ENCODE peak calls at places on chromosomes 4 and X, in nine cellular contexts. T is astrocyte, F is hepatocyte, L is suprapubic skin, R is fibroblast of pulmonary artery, U is dorsolateral prefrontal cortex, B is body of pancreas, Q is A549, Y is neural progenitor cell. C is an unnamed sample.
A peak's percentile ranks its signal among the peaks of the same experiment; 100 is the strongest.

GRCh38 chr4:57426779-57427395 is 316.7 kb upstream of the IGFBP7 start:
- DNase-seq in T (peak; percentile 68), F (peak; percentile 90), L (no peak), R (peak; percentile 81), U (peak; percentile 75), B (peak; percentile 64), Q (peak; percentile 35), Y (peak; percentile 89), C (no peak)

GRCh38 chrX:34288782-34289181 is 156.7 kb upstream of the FAM47A start:
- DNase-seq in T (no peak), F (no peak), L (no peak), R (peak; percentile 8), U (no peak), B (no peak), Q (no peak), Y (no peak), C (no peak)

GRCh38 chr4:14916554-14917304 is 85.6 kb upstream of the CPEB2 start:
- DNase-seq in T (peak; percentile 83), F (peak; percentile 61), L (no peak), R (peak; percentile 80), U (peak; percentile 4), B (no peak), Q (peak; percentile 51), Y (no peak), C (no peak)

GRCh38 chr4:9969526-9970398 is 51.5 kb downstream of the SLC2A9 start:
- DNase-seq in T (no peak), F (no peak), L (no peak), R (no peak), U (no peak), B (no peak), Q (no peak), Y (no peak), C (no peak)

GRCh38 chr4:6703786-6704185 is 5.9 kb downstream of the MRFAP1L1 start:
- DNase-seq in T (no peak), F (no peak), L (no peak), R (no peak), U (no peak), B (no peak), Q (no peak), Y (no peak), C (no peak)

GRCh38 chrX:19545651-19546050 is 30.3 kb upstream of the MAP3K15 start:
- DNase-seq in T (no peak), F (no peak), L (no peak), R (no peak), U (no peak), B (no peak), Q (no peak), Y (no peak), C (no peak)

GRCh38 chrX:19017271-19017670 is 33.4 kb upstream of the PHKA2 start:
- DNase-seq in T (no peak), F (peak; percentile 28), L (no peak), R (peak; percentile 18), U (no peak), B (no peak), Q (peak; percentile 55), Y (peak; percentile 66), C (no peak)

GRCh38 chrX:134604701-134605271 is 53.5 kb downstream of the PLAC1 start:
- DNase-seq in T (no peak), F (peak; percentile 27), L (no peak), R (peak; percentile 69), U (no peak), B (peak; percentile 43), Q (peak; percentile 14), Y (no peak), C (no peak)

DNA sequence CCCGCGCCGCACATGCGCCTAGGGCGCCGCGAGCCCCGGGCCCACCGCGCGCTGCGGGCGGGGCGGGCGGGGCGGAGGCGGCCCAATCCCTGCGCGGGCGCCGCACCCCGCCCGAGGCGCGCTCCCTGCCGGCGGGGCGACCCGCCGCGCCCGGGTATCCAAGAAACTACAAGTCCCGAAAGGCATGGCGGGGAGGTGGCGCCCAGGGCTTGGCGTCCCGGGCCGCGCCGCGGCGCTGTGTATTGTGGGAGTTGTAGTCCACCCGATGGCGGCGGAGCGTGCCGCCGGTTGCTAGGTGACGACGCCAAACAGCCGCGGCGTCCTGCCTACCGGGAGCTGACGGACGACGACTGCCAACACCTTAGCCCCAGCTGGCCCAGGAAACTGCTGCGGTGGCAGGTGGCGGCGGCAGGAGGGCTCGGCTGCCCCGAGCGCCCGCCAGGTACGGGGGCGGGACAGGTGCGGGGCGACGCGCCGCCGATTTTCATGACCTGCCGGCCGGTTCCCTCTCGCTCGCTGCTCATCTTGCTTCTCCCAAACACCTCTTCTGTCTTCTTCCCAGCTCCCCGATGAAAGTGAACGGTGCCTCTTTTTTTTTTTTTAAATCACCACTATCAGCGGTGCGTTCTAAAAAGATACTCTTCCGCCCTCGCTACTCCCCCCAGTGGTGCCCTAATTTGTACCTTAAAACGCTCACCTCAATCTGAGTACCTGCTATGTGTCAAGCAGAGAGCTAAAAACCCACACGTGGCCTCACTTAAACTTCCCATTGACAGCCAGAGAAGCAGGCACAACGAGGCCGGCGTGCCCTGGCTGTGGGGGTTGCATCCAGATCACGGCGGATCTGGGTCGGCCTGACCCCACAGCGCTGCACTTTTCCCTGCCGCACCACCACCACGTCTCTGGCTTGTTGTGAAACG is at the start of gene CFAP99:
- DNase-seq in T (peak; percentile 72), F (peak; percentile 98), L (peak; percentile 98), R (peak; percentile 95), U (peak; percentile 96), B (peak; percentile 99), Q (peak; percentile 77), Y (peak; percentile 99), C (peak; percentile 98)
- TF ChIP-seq CTCF in T (no peak), F (peak; percentile 16), L (no peak), R (peak; percentile 6), U (peak; percentile 32), B (peak; percentile 15), Q (no peak), Y (no peak), C (peak; percentile 47)

GRCh38 chr4:147025042-147025441 is 79.4 kb upstream of the TTC29 start:
- DNase-seq in T (no peak), F (no peak), L (no peak), R (peak; percentile 8), U (no peak), B (no peak), Q (no peak), Y (no peak), C (no peak)

GRCh38 chr4:147015531-147015930 is 69.9 kb upstream of the TTC29 start:
- DNase-seq in T (no peak), F (peak; percentile 8), L (no peak), R (no peak), U (no peak), B (no peak), Q (no peak), Y (no peak), C (no peak)

GRCh38 chr4:147017081-147017480 is 71.4 kb upstream of the TTC29 start:
- DNase-seq in T (no peak), F (no peak), L (no peak), R (peak; percentile 16), U (no peak), B (no peak), Q (no peak), Y (no peak), C (no peak)

GRCh38 chr4:147014946-147015345 is 69.3 kb upstream of the TTC29 start:
- DNase-seq in T (no peak), F (no peak), L (no peak), R (no peak), U (no peak), B (no peak), Q (no peak), Y (no peak), C (no peak)

GRCh38 chr4:147019061-147019460 is 73.4 kb upstream of the TTC29 start:
- DNase-seq in T (peak; percentile 20), F (peak; percentile 65), L (peak; percentile 67), R (peak; percentile 79), U (peak; percentile 17), B (peak; percentile 43), Q (peak; percentile 12), Y (peak; percentile 65), C (no peak)
- TF ChIP-seq CTCF in T (peak; percentile 58), F (peak; percentile 63), L (peak; percentile 37), R (peak; percentile 76), U (peak; percentile 52), B (peak; percentile 11), Q (peak; percentile 63), Y (peak; percentile 65), C (peak; percentile 83)

GRCh38 chr4:2809610-2810180 is 16.8 kb downstream of the SH3BP2 start:
- DNase-seq in T (no peak), F (no peak), L (no peak), R (no peak), U (no peak), B (no peak), Q (no peak), Y (no peak), C (no peak)

GRCh38 chr4:2812600-2812932 is 19.7 kb downstream of the SH3BP2 start:
- DNase-seq in T (no peak), F (no peak), L (no peak), R (no peak), U (no peak), B (no peak), Q (no peak), Y (no peak), C (no peak)

GRCh38 chr4:2813446-2814405 is 20.8 kb downstream of the SH3BP2 start:
- DNase-seq in T (no peak), F (no peak), L (no peak), R (no peak), U (no peak), B (no peak), Q (no peak), Y (no peak), C (no peak)

GRCh38 chr4:2812985-2813384 is 20.1 kb downstream of the SH3BP2 start:
- DNase-seq in T (no peak), F (no peak), L (no peak), R (no peak), U (no peak), B (no peak), Q (no peak), Y (no peak), C (no peak)

DNA sequence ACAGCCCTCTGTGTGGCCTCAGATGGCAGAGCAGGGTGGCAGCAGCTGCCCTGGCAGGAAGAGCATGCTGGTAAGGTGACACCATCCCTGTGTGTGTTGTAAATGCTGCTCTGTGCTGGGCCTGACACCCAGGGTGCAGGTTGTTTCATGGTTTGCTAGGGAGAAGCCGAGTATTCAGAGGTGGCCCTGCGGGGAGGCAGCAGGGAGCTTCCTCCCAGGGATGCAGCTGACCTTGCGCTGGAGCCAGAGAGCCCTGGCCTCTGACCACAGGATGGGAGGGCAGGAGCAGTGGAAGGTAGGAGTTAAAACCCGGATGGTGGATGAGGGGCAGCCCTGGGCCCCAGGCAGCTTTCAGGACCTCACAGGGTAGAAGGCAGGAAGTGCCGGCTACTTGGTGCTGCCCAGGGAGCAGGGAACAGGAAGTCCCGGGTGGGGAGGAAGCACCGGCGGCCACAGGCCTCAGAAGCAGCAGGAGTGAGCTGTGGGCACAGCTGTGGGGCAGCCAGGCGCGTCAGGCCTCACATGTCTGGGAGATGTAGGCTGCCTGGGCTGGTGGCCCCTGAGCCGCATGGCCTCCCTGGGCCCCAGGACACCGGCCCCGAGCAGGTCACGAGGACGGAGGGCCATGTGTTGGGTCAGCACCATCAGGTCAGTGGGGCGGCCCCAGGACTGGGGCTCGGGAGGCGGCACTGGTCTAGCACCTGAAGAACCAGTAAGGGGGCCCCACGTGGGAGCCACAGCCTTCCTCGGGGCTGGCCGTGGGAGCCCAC is 19.1 kb downstream of the SH3BP2 start:
- DNase-seq in T (peak; percentile 22), F (no peak), L (peak; percentile 85), R (peak; percentile 74), U (no peak), B (no peak), Q (no peak), Y (peak; percentile 43), C (no peak)
- TF ChIP-seq CTCF in T (no peak), F (no peak), L (no peak), R (no peak), U (no peak), B (no peak), Q (no peak), Y (no peak), C (no peak)

DNA sequence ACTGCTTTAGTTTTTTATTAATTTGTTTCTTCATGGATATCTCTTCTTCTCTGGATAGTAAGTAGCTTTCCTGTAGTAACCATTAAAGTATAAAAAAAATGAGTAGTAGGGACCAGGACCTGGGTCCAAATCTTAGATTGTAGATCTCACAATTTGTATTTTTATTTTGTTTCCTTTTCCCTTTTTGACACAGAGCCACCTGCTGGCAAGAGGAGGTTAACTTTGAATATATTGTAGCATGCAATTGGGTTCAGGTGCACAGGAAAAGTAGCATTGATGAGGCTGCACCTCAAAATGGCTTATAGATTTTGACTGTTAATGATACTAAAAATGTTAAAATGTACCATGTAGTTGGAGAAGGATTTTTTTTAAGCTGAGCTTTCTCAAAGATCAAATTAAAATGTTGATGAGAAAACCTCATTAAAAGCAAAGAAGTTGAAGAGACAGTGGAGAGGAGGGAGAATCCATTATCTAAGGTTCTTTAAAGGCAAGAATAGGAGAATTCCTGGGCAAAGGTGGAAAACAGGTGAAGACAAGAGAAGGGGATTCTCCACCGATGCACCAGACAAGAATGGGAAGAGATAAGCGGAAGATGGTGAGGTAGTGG is 48.3 kb upstream of the HPGDS start:
- DNase-seq in T (no peak), F (peak; percentile 33), L (no peak), R (peak; percentile 46), U (no peak), B (no peak), Q (peak; percentile 10), Y (peak; percentile 11), C (no peak)
- TF ChIP-seq CTCF in T (peak; percentile 46), F (peak; percentile 65), L (no peak), R (peak; percentile 63), U (peak; percentile 39), B (peak; percentile 26), Q (peak; percentile 38), Y (peak; percentile 59), C (peak; percentile 86)

C was measured in chondrocyte.